ENCODE peak calls at places on chromosome 19, in six cellular contexts. One of them, this sample, is unnamed.
A peak's percentile ranks its signal among the peaks of the same experiment; 100 is the strongest.

GRCh38 chr19:11849264-11849615 is 714 bp downstream of the ZNF439 start:
- DNase-seq in cardiac fibroblast: peak; percentile 8
- DNase-seq in A549: no peak
- DNase-seq in astrocyte of the spinal cord: no peak
- DNase-seq in psoas muscle: no peak
- DNase-seq in OCI-LY7: peak; percentile 79
- DNase-seq in this sample: peak; percentile 15

GRCh38 chr19:41563847-41564514 is 12.0 kb upstream of the CEACAM21 start:
- DNase-seq in psoas muscle: no peak
- DNase-seq in cardiac fibroblast: no peak
- DNase-seq in A549: no peak
- DNase-seq in OCI-LY7: no peak
- DNase-seq in astrocyte of the spinal cord: no peak
- DNase-seq in this sample: no peak

GRCh38 chr19:46390866-46391265 is 22.5 kb downstream of the CCDC8 start:
- DNase-seq in cardiac fibroblast: no peak
- DNase-seq in OCI-LY7: no peak
- DNase-seq in astrocyte of the spinal cord: no peak
- DNase-seq in A549: no peak
- DNase-seq in psoas muscle: no peak
- DNase-seq in this sample: no peak

GRCh38 chr19:47156861-47157454 is 26.3 kb downstream of the SAE1 start:
- DNase-seq in astrocyte of the spinal cord: peak; percentile 69
- DNase-seq in OCI-LY7: no peak
- DNase-seq in psoas muscle: no peak
- DNase-seq in cardiac fibroblast: peak; percentile 11
- DNase-seq in A549: no peak
- DNase-seq in this sample: peak; percentile 24

GRCh38 chr19:2477141-2477710 is 1.3 kb downstream of the GADD45B start:
- DNase-seq in cardiac fibroblast: peak; percentile 42
- DNase-seq in OCI-LY7: peak; percentile 33
- DNase-seq in astrocyte of the spinal cord: peak; percentile 37
- DNase-seq in A549: no peak
- DNase-seq in psoas muscle: peak; percentile 66
- DNase-seq in this sample: peak; percentile 49

GRCh38 chr19:53545271-53546065 is 7.5 kb downstream of the ZNF331 start:
- DNase-seq in cardiac fibroblast: peak; percentile 26
- DNase-seq in A549: peak; percentile 76
- DNase-seq in psoas muscle: no peak
- DNase-seq in OCI-LY7: no peak
- DNase-seq in astrocyte of the spinal cord: peak; percentile 75
- DNase-seq in this sample: no peak

GRCh38 chr19:690203-690602 is 5.0 kb downstream of the PRSS57 start:
- DNase-seq in cardiac fibroblast: no peak
- DNase-seq in OCI-LY7: no peak
- DNase-seq in A549: no peak
- DNase-seq in astrocyte of the spinal cord: no peak
- DNase-seq in psoas muscle: no peak
- DNase-seq in this sample: no peak

GRCh38 chr19:4069331-4069959 is 2.7 kb upstream of the ZBTB7A start:
- DNase-seq in astrocyte of the spinal cord: no peak
- DNase-seq in OCI-LY7: peak; percentile 38
- DNase-seq in A549: no peak
- DNase-seq in cardiac fibroblast: no peak
- DNase-seq in psoas muscle: peak; percentile 72
- DNase-seq in this sample: no peak

GRCh38 chr19:18373892-18374629 is 11.9 kb upstream of the GDF15 start:
- DNase-seq in cardiac fibroblast: peak; percentile 99
- DNase-seq in psoas muscle: peak; percentile 97
- DNase-seq in astrocyte of the spinal cord: peak; percentile 99
- DNase-seq in OCI-LY7: peak; percentile 79
- DNase-seq in A549: peak; percentile 74
- DNase-seq in this sample: peak; percentile 100

GRCh38 chr19:16073481-16073880 is 2.8 kb upstream of the TPM4 start:
- DNase-seq in astrocyte of the spinal cord: no peak
- DNase-seq in psoas muscle: no peak
- DNase-seq in OCI-LY7: no peak
- DNase-seq in A549: no peak
- DNase-seq in cardiac fibroblast: no peak
- DNase-seq in this sample: no peak

GRCh38 chr19:20318616-20319015 is 151.6 kb downstream of the ZNF486 start:
- DNase-seq in astrocyte of the spinal cord: no peak
- DNase-seq in OCI-LY7: no peak
- DNase-seq in psoas muscle: no peak
- DNase-seq in cardiac fibroblast: no peak
- DNase-seq in A549: no peak
- DNase-seq in this sample: no peak

GRCh38 chr19:41356984-41357739 is 3.4 kb upstream of the TGFB1 start:
- DNase-seq in cardiac fibroblast: no peak
- DNase-seq in astrocyte of the spinal cord: no peak
- DNase-seq in psoas muscle: no peak
- DNase-seq in A549: no peak
- DNase-seq in OCI-LY7: no peak
- DNase-seq in this sample: no peak

GRCh38 chr19:17304386-17305047 is 1.2 kb upstream of the MRPL34 start:
- DNase-seq in OCI-LY7: no peak
- DNase-seq in psoas muscle: no peak
- DNase-seq in cardiac fibroblast: no peak
- DNase-seq in A549: no peak
- DNase-seq in astrocyte of the spinal cord: no peak
- DNase-seq in this sample: no peak

GRCh38 chr19:46660008-46660517 is 919 bp downstream of the DACT3 start:
- DNase-seq in A549: no peak
- DNase-seq in OCI-LY7: no peak
- DNase-seq in astrocyte of the spinal cord: no peak
- DNase-seq in cardiac fibroblast: peak; percentile 41
- DNase-seq in psoas muscle: no peak
- DNase-seq in this sample: no peak

GRCh38 chr19:21835810-21836444 is at the start of gene ZNF43:
- DNase-seq in psoas muscle: peak; percentile 97
- DNase-seq in A549: peak; percentile 69
- DNase-seq in OCI-LY7: peak; percentile 96
- DNase-seq in astrocyte of the spinal cord: peak; percentile 96
- DNase-seq in cardiac fibroblast: peak; percentile 95
- DNase-seq in this sample: peak; percentile 96

GRCh38 chr19:21838646-21839045 is 2.7 kb upstream of the ZNF43 start:
- DNase-seq in psoas muscle: no peak
- DNase-seq in cardiac fibroblast: peak; percentile 13
- DNase-seq in OCI-LY7: no peak
- DNase-seq in A549: no peak
- DNase-seq in astrocyte of the spinal cord: no peak
- DNase-seq in this sample: peak; percentile 54

GRCh38 chr19:21839966-21840365 is 4.0 kb upstream of the ZNF43 start:
- DNase-seq in psoas muscle: no peak
- DNase-seq in cardiac fibroblast: no peak
- DNase-seq in OCI-LY7: no peak
- DNase-seq in astrocyte of the spinal cord: no peak
- DNase-seq in A549: no peak
- DNase-seq in this sample: no peak

GRCh38 chr19:21833733-21834132 is 2.2 kb downstream of the ZNF43 start:
- DNase-seq in astrocyte of the spinal cord: no peak
- DNase-seq in psoas muscle: no peak
- DNase-seq in A549: no peak
- DNase-seq in OCI-LY7: no peak
- DNase-seq in cardiac fibroblast: no peak
- DNase-seq in this sample: no peak

DNA sequence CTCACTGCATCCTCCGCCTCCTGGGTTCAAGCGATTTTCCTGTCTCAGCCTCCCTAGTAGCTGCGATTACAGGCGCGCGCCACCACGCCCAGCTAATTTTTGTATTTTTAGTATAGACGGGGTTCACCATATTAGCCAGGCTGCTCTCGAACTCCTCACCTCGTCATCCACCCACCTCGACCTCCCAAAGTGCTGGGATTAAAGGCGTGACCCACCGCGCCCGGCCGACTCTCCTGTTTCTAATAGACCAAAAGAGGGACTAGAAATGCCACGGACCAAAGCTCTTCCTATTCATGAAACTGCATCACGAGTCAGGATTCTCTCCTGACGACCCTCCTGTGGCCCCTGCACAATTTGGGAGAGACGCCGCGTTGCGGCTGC is 563 bp downstream of the ZNF43 start:
- DNase-seq in A549: no peak
- DNase-seq in cardiac fibroblast: no peak
- DNase-seq in psoas muscle: no peak
- DNase-seq in astrocyte of the spinal cord: no peak
- DNase-seq in OCI-LY7: no peak
- DNase-seq in this sample: no peak
- H3K4me3 ChIP-seq in A549: peak overlapping the region; percentile 56
- H3K4me3 ChIP-seq in cardiac fibroblast: peak overlapping the region; percentile 62
- H3K4me3 ChIP-seq in psoas muscle: peak overlapping the region; percentile 85
- H3K4me3 ChIP-seq in astrocyte of the spinal cord: peak overlapping the region; percentile 92
- H3K4me3 ChIP-seq in OCI-LY7: peak overlapping the region; percentile 89
- H3K4me3 ChIP-seq in this sample: peak overlapping the region; percentile 85

DNA sequence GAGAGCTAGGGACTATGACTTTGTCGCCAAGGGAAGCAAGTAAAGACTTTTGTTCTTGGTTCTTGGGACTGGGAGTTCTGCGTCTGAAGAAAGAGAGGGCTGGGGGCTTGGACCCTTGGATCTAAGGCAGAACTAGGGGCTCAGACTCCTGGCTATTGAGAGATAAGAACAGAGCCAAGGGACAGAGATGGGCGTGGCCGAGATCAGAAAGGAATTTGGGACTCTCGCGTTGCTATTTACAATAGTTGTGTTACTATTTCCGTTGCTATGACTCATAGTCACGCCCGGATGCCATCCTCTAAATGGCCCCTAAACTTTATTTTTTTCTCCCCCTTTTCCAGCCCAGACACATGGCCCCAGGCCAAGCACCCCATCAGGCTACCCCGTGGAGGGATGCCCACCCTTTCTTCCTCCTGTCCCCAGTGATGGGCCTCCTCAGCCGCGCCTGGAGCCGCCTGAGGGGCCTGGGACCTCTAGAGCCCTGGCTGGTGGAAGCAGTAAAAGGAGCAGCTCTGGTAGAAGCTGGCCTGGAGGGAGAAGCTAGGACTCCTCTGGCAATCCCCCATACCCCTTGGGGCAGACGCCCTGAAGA is 759 bp downstream of the PPP1R15A start:
- DNase-seq in OCI-LY7: peak; percentile 89
- DNase-seq in psoas muscle: peak; percentile 92
- DNase-seq in astrocyte of the spinal cord: peak; percentile 95
- DNase-seq in A549: peak; percentile 97
- DNase-seq in cardiac fibroblast: peak; percentile 97
- DNase-seq in this sample: peak; percentile 97
- TF ChIP-seq CTCF in OCI-LY7: no peak
- TF ChIP-seq CTCF in psoas muscle: no peak
- TF ChIP-seq CTCF in astrocyte of the spinal cord: no peak
- TF ChIP-seq CTCF in A549: no peak
- TF ChIP-seq CTCF in cardiac fibroblast: no peak
- TF ChIP-seq CTCF in this sample: no peak

GRCh38 chr19:45162464-45163143 is 1.8 kb upstream of the NKPD1 start:
- DNase-seq in A549: no peak
- DNase-seq in OCI-LY7: no peak
- DNase-seq in cardiac fibroblast: no peak
- DNase-seq in astrocyte of the spinal cord: no peak
- DNase-seq in psoas muscle: no peak
- DNase-seq in this sample: no peak

GRCh38 chr19:45163156-45163555 is 2.4 kb upstream of the NKPD1 start:
- DNase-seq in OCI-LY7: no peak
- DNase-seq in astrocyte of the spinal cord: no peak
- DNase-seq in psoas muscle: no peak
- DNase-seq in A549: no peak
- DNase-seq in cardiac fibroblast: no peak
- DNase-seq in this sample: no peak

GRCh38 chr19:45160870-45161714 is at the start of gene NKPD1:
- DNase-seq in OCI-LY7: no peak
- DNase-seq in astrocyte of the spinal cord: no peak
- DNase-seq in cardiac fibroblast: no peak
- DNase-seq in psoas muscle: no peak
- DNase-seq in A549: no peak
- DNase-seq in this sample: no peak

GRCh38 chr19:45163751-45164150 is 3.0 kb upstream of the NKPD1 start:
- DNase-seq in astrocyte of the spinal cord: no peak
- DNase-seq in OCI-LY7: no peak
- DNase-seq in A549: no peak
- DNase-seq in cardiac fibroblast: no peak
- DNase-seq in psoas muscle: no peak
- DNase-seq in this sample: no peak

DNA sequence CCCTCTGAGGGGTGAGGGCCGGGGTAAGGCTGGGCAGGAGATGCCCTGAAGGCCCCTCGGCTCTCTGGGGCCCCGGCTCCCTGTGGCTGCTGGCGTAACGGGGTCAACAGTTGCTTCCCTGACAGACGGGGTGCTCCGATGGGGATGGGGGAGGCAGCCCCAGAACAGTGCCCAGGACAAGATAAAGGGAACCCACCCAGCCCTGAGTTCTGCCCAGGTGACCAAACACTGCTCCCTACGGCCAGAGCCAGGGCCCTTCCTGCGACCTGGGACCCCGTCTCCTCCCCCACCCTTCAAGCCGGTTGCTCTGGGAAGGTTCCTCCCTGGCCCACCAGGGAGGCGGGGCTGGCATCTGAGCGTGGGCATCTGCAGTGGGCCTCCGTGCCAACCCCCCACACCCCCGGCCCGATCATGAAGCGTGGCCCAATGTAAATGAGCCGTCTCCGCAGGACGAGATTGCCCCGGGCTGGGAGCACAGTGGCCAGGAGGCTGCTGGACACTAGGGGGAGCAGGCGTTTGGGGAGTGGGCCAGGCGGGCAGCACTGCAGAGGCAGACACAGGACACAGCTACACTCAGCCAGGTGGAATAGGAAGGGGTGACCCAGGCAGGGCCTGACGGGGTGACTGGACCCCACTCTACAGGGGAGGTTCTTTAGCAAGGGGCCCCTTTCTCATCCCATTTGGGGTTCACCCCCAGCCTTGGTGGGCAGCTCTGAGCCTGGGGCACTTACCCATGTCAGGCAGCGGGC is 1.1 kb upstream of the NKPD1 start:
- DNase-seq in psoas muscle: peak; percentile 76
- DNase-seq in A549: no peak
- DNase-seq in astrocyte of the spinal cord: peak; percentile 34
- DNase-seq in OCI-LY7: no peak
- DNase-seq in cardiac fibroblast: peak; percentile 56
- DNase-seq in this sample: peak; percentile 55
- H3K4me3 ChIP-seq in psoas muscle: no peak overlapping the region
- H3K4me3 ChIP-seq in A549: no peak overlapping the region
- H3K4me3 ChIP-seq in astrocyte of the spinal cord: no peak overlapping the region
- H3K4me3 ChIP-seq in OCI-LY7: no peak overlapping the region
- H3K4me3 ChIP-seq in cardiac fibroblast: no peak overlapping the region
- H3K4me3 ChIP-seq in this sample: no peak overlapping the region

GRCh38 chr19:33396701-33397535 is 23.4 kb downstream of the CEBPG start:
- DNase-seq in astrocyte of the spinal cord: peak; percentile 39
- DNase-seq in OCI-LY7: no peak
- DNase-seq in A549: no peak
- DNase-seq in psoas muscle: peak; percentile 63
- DNase-seq in cardiac fibroblast: peak; percentile 63
- DNase-seq in this sample: no peak

GRCh38 chr19:33398361-33399060 is 25.0 kb downstream of the CEBPG start:
- DNase-seq in cardiac fibroblast: no peak
- DNase-seq in astrocyte of the spinal cord: no peak
- DNase-seq in A549: no peak
- DNase-seq in psoas muscle: no peak
- DNase-seq in OCI-LY7: no peak
- DNase-seq in this sample: no peak

GRCh38 chr19:33399081-33399744 is 25.7 kb downstream of the CEBPG start:
- DNase-seq in cardiac fibroblast: no peak
- DNase-seq in astrocyte of the spinal cord: no peak
- DNase-seq in OCI-LY7: no peak
- DNase-seq in psoas muscle: no peak
- DNase-seq in A549: no peak
- DNase-seq in this sample: no peak

GRCh38 chr19:33395561-33396550 is 22.3 kb downstream of the CEBPG start:
- DNase-seq in astrocyte of the spinal cord: peak; percentile 28
- DNase-seq in A549: no peak
- DNase-seq in OCI-LY7: no peak
- DNase-seq in cardiac fibroblast: peak; percentile 76
- DNase-seq in psoas muscle: peak; percentile 80
- DNase-seq in this sample: no peak

GRCh38 chr19:33397536-33398360 is 24.2 kb downstream of the CEBPG start:
- DNase-seq in A549: no peak
- DNase-seq in psoas muscle: peak; percentile 50
- DNase-seq in astrocyte of the spinal cord: no peak
- DNase-seq in cardiac fibroblast: no peak
- DNase-seq in OCI-LY7: no peak
- DNase-seq in this sample: peak; percentile 41
- TF ChIP-seq CTCF in A549: no peak
- TF ChIP-seq CTCF in psoas muscle: no peak
- TF ChIP-seq CTCF in astrocyte of the spinal cord: peak; percentile 61
- TF ChIP-seq CTCF in cardiac fibroblast: peak; percentile 28
- TF ChIP-seq CTCF in OCI-LY7: no peak
- TF ChIP-seq CTCF in this sample: peak; percentile 59

This sample was measured in choroid plexus epithelial cell.